ENCODE peak calls at places on chromosomes 6 and 20, in eight cellular contexts. One of them, this sample, is unnamed. For H3K4me1, the result is how much of the 10 kb centered on the place peaks cover.

GRCh38 chr20:6976535-6976934 is 209.0 kb downstream of the BMP2 start:
- DNase-seq in MM.1S: peak
- DNase-seq in stomach: no peak
- DNase-seq in IMR-90: no peak
- DNase-seq in SK-N-SH: no peak
- DNase-seq in A549: peak
- DNase-seq in adrenal gland: no peak
- DNase-seq in lung: no peak
- DNase-seq in this sample: no peak

GRCh38 chr6:816510-817084 is 123.7 kb upstream of the EXOC2 start:
- DNase-seq in stomach: no peak
- DNase-seq in SK-N-SH: no peak
- DNase-seq in lung: no peak
- DNase-seq in adrenal gland: no peak
- DNase-seq in IMR-90: no peak
- DNase-seq in A549: no peak
- DNase-seq in MM.1S: no peak
- DNase-seq in this sample: no peak

GRCh38 chr20:2330090-2330695 is 34.4 kb downstream of the TGM3 start:
- DNase-seq in IMR-90: no peak
- DNase-seq in SK-N-SH: no peak
- DNase-seq in MM.1S: no peak
- DNase-seq in A549: no peak
- DNase-seq in lung: no peak
- DNase-seq in stomach: peak
- DNase-seq in adrenal gland: no peak
- DNase-seq in this sample: no peak

GRCh38 chr20:50434653-50435396 is 75.4 kb upstream of the PTPN1 start:
- DNase-seq in A549: peak
- DNase-seq in SK-N-SH: no peak
- DNase-seq in lung: no peak
- DNase-seq in stomach: no peak
- DNase-seq in MM.1S: no peak
- DNase-seq in IMR-90: peak
- DNase-seq in adrenal gland: no peak
- DNase-seq in this sample: no peak

GRCh38 chr20:361562-361961 is 14.7 kb downstream of the NRSN2 start:
- DNase-seq in MM.1S: no peak
- DNase-seq in SK-N-SH: no peak
- DNase-seq in IMR-90: no peak
- DNase-seq in adrenal gland: no peak
- DNase-seq in A549: no peak
- DNase-seq in lung: no peak
- DNase-seq in stomach: no peak
- DNase-seq in this sample: no peak

GRCh38 chr6:101640131-101640530 is 246.6 kb downstream of the GRIK2 start:
- DNase-seq in MM.1S: no peak
- DNase-seq in SK-N-SH: no peak
- DNase-seq in adrenal gland: no peak
- DNase-seq in stomach: no peak
- DNase-seq in lung: no peak
- DNase-seq in IMR-90: no peak
- DNase-seq in A549: no peak
- DNase-seq in this sample: no peak

GRCh38 chr20:19257865-19258264 is 45.4 kb downstream of the SLC24A3 start:
- DNase-seq in IMR-90: no peak
- DNase-seq in adrenal gland: no peak
- DNase-seq in lung: no peak
- DNase-seq in stomach: no peak
- DNase-seq in SK-N-SH: no peak
- DNase-seq in MM.1S: no peak
- DNase-seq in A549: no peak
- DNase-seq in this sample: no peak

GRCh38 chr6:55918639-55919038 is 43.2 kb upstream of the BMP5 start:
- DNase-seq in lung: no peak
- DNase-seq in MM.1S: no peak
- DNase-seq in adrenal gland: no peak
- DNase-seq in stomach: no peak
- DNase-seq in SK-N-SH: no peak
- DNase-seq in A549: no peak
- DNase-seq in IMR-90: peak
- DNase-seq in this sample: no peak

GRCh38 chr6:291148-291696 is 1.1 kb upstream of the DUSP22 start:
- DNase-seq in MM.1S: peak
- DNase-seq in adrenal gland: no peak
- DNase-seq in IMR-90: no peak
- DNase-seq in SK-N-SH: no peak
- DNase-seq in A549: peak
- DNase-seq in lung: peak
- DNase-seq in stomach: no peak
- DNase-seq in this sample: no peak

GRCh38 chr6:160348552-160349441 is 619 bp downstream of the SLC22A3 start:
- DNase-seq in MM.1S: no peak
- DNase-seq in stomach: peak
- DNase-seq in adrenal gland: peak
- DNase-seq in A549: peak
- DNase-seq in lung: peak
- DNase-seq in IMR-90: no peak
- DNase-seq in SK-N-SH: peak
- DNase-seq in this sample: no peak

GRCh38 chr6:2235782-2236495 is 9.5 kb downstream of the GMDS start:
- DNase-seq in MM.1S: no peak
- DNase-seq in lung: no peak
- DNase-seq in stomach: no peak
- DNase-seq in SK-N-SH: peak
- DNase-seq in adrenal gland: no peak
- DNase-seq in A549: no peak
- DNase-seq in IMR-90: no peak
- DNase-seq in this sample: no peak

GRCh38 chr6:49550413-49551125 is at the start of gene C6orf141:
- DNase-seq in adrenal gland: no peak
- DNase-seq in SK-N-SH: peak
- DNase-seq in MM.1S: peak
- DNase-seq in stomach: peak
- DNase-seq in A549: peak
- DNase-seq in lung: peak
- DNase-seq in IMR-90: no peak
- DNase-seq in this sample: peak

GRCh38 chr6:165010556-165011535 is 298.6 kb downstream of the C6orf118 start:
- DNase-seq in adrenal gland: no peak
- DNase-seq in lung: no peak
- DNase-seq in stomach: no peak
- DNase-seq in A549: no peak
- DNase-seq in MM.1S: no peak
- DNase-seq in SK-N-SH: no peak
- DNase-seq in IMR-90: no peak
- DNase-seq in this sample: no peak

GRCh38 chr6:152952866-152953509 is 29.9 kb downstream of the FBXO5 start:
- DNase-seq in stomach: no peak
- DNase-seq in adrenal gland: no peak
- DNase-seq in lung: no peak
- DNase-seq in MM.1S: peak
- DNase-seq in IMR-90: peak
- DNase-seq in SK-N-SH: peak
- DNase-seq in A549: peak
- DNase-seq in this sample: peak

GRCh38 chr20:31966991-31967655 is 828 bp upstream of the XKR7 start:
- DNase-seq in IMR-90: no peak
- DNase-seq in A549: no peak
- DNase-seq in adrenal gland: no peak
- DNase-seq in stomach: no peak
- DNase-seq in MM.1S: no peak
- DNase-seq in SK-N-SH: peak
- DNase-seq in lung: no peak
- DNase-seq in this sample: no peak

GRCh38 chr6:27136077-27136644 is 111.3 kb upstream of the PRSS16 start:
- DNase-seq in MM.1S: no peak
- DNase-seq in SK-N-SH: no peak
- DNase-seq in A549: no peak
- DNase-seq in adrenal gland: no peak
- DNase-seq in IMR-90: no peak
- DNase-seq in stomach: no peak
- DNase-seq in lung: no peak
- DNase-seq in this sample: no peak
- H3K4me1 ChIP-seq in MM.1S: under half
- H3K4me1 ChIP-seq in SK-N-SH: under half
- H3K4me1 ChIP-seq in A549: under half
- H3K4me1 ChIP-seq in adrenal gland: under half
- H3K4me1 ChIP-seq in IMR-90: under half
- H3K4me1 ChIP-seq in stomach: under half
- H3K4me1 ChIP-seq in lung: under half
- H3K4me1 ChIP-seq in this sample: under half

DNA sequence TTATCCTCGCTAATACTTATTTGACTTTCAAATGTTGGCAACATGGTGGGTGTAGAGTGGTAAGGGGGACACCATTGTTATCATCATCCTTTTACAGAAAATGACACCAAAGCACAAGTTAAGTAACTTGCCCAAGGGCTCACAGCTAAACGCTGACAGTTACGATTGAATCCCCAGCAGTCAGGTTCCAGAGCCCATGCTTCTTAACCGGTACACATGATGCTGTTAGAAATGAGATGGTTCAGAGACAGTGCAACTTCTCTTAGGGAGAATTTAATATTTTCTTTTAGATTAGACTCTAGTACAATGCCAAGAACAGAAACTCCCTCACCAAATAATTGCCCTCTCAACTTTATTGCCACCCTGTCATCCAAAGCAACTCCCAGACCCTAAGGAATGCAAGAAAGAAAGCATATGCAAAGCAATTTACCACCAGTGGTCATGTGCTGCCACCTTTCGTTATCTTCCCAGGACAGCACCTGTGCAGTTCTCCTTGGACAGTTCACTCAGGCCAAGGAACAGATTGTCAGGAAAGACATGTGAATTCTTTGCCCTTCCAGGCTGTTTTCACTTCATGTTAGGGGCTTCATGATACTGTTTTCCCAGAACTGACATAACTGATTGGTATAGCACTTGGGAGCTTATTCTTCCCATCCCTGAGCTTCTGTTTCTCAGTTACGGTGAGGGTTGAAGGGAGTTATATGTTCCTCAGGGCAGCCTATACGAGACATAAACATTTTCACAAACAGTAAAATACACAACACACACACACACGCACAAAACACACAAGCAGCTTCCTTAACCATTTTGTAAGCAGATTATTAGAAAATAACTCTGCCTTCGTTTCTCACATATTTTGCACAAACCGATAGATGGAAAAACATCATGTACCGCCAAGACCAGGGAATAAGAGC is 5.1 kb downstream of the HLA-DMA start:
- DNase-seq in lung: no peak
- DNase-seq in SK-N-SH: peak
- DNase-seq in IMR-90: peak
- DNase-seq in stomach: no peak
- DNase-seq in adrenal gland: no peak
- DNase-seq in MM.1S: peak
- DNase-seq in A549: peak
- DNase-seq in this sample: peak
- TF ChIP-seq CTCF in lung: peak
- TF ChIP-seq CTCF in SK-N-SH: peak
- TF ChIP-seq CTCF in IMR-90: peak
- TF ChIP-seq CTCF in stomach: peak
- TF ChIP-seq CTCF in adrenal gland: peak
- TF ChIP-seq CTCF in MM.1S: peak
- TF ChIP-seq CTCF in A549: peak
- TF ChIP-seq CTCF in this sample: peak

DNA sequence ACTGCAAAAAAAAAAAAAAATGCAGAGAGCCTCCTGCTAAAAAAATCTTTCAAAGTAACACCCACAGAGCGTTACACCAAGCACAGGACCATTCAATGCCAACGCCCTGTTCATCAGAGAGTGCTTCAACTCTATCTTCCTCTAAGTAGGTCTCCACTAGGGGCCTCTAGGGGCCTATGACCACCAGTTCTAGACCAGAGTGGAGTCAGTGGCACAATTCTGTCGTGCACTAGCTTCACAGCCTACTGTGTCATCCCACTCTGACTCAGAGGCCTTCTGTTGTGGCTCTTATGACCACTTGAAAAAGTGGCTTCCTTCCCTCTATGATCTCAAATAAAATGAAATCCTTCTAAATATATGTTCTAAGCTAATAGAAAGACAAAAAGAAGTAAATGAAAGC is 151.6 kb downstream of the SH3BGRL2 start:
- DNase-seq in adrenal gland: no peak
- DNase-seq in lung: no peak
- DNase-seq in A549: no peak
- DNase-seq in SK-N-SH: no peak
- DNase-seq in stomach: no peak
- DNase-seq in IMR-90: no peak
- DNase-seq in MM.1S: no peak
- DNase-seq in this sample: no peak
- H3K4me3 ChIP-seq in adrenal gland: no peak
- H3K4me3 ChIP-seq in lung: no peak
- H3K4me3 ChIP-seq in A549: no peak
- H3K4me3 ChIP-seq in SK-N-SH: no peak
- H3K4me3 ChIP-seq in stomach: no peak
- H3K4me3 ChIP-seq in IMR-90: no peak
- H3K4me3 ChIP-seq in MM.1S: no peak
- H3K4me3 ChIP-seq in this sample: no peak

GRCh38 chr6:158711264-158711663 is 61.4 kb downstream of the SYTL3 start:
- DNase-seq in lung: no peak
- DNase-seq in adrenal gland: no peak
- DNase-seq in MM.1S: no peak
- DNase-seq in stomach: no peak
- DNase-seq in A549: no peak
- DNase-seq in SK-N-SH: no peak
- DNase-seq in IMR-90: peak
- DNase-seq in this sample: no peak
- H3K4me1 ChIP-seq in lung: under half
- H3K4me1 ChIP-seq in adrenal gland: under half
- H3K4me1 ChIP-seq in MM.1S: under half
- H3K4me1 ChIP-seq in stomach: under half
- H3K4me1 ChIP-seq in A549: under half
- H3K4me1 ChIP-seq in SK-N-SH: under half
- H3K4me1 ChIP-seq in IMR-90: under half
- H3K4me1 ChIP-seq in this sample: under half

GRCh38 chr6:16535564-16535963 is 225.7 kb downstream of the ATXN1 start:
- DNase-seq in SK-N-SH: no peak
- DNase-seq in MM.1S: no peak
- DNase-seq in stomach: no peak
- DNase-seq in IMR-90: no peak
- DNase-seq in adrenal gland: no peak
- DNase-seq in A549: no peak
- DNase-seq in lung: no peak
- DNase-seq in this sample: no peak
- TF ChIP-seq CTCF in SK-N-SH: no peak
- TF ChIP-seq CTCF in MM.1S: no peak
- TF ChIP-seq CTCF in stomach: no peak
- TF ChIP-seq CTCF in IMR-90: no peak
- TF ChIP-seq CTCF in adrenal gland: no peak
- TF ChIP-seq CTCF in A549: no peak
- TF ChIP-seq CTCF in lung: no peak
- TF ChIP-seq CTCF in this sample: no peak